ENCODE peak calls at places on chromosomes 3 and 15, in five cellular contexts. One of them, this sample, is unnamed.

GRCh38 chr3:52070724-52071621 is 14.6 kb upstream of the DUSP7 start:
- DNase-seq in heart left ventricle: peak; percentile 80
- DNase-seq in CD8-positive, alpha-beta T cell: no peak
- DNase-seq in dorsolateral prefrontal cortex: no peak
- DNase-seq in DND-41: no peak
- DNase-seq in this sample: no peak

GRCh38 chr15:99427668-99428361 is 138.0 kb upstream of the MEF2A start:
- DNase-seq in dorsolateral prefrontal cortex: no peak
- DNase-seq in heart left ventricle: no peak
- DNase-seq in CD8-positive, alpha-beta T cell: no peak
- DNase-seq in DND-41: no peak
- DNase-seq in this sample: no peak

GRCh38 chr3:147410518-147411234 is 1.5 kb downstream of the ZIC1 start:
- DNase-seq in CD8-positive, alpha-beta T cell: no peak
- DNase-seq in dorsolateral prefrontal cortex: no peak
- DNase-seq in heart left ventricle: no peak
- DNase-seq in DND-41: no peak
- DNase-seq in this sample: no peak

GRCh38 chr15:99102332-99103235 is 2.3 kb upstream of the SYNM start:
- DNase-seq in dorsolateral prefrontal cortex: no peak
- DNase-seq in CD8-positive, alpha-beta T cell: no peak
- DNase-seq in heart left ventricle: no peak
- DNase-seq in DND-41: no peak
- DNase-seq in this sample: no peak

GRCh38 chr15:59160880-59161593 is 45.6 kb upstream of the LDHAL6B start:
- DNase-seq in CD8-positive, alpha-beta T cell: no peak
- DNase-seq in dorsolateral prefrontal cortex: peak; percentile 63
- DNase-seq in DND-41: no peak
- DNase-seq in heart left ventricle: no peak
- DNase-seq in this sample: no peak

GRCh38 chr3:131501949-131502348 is 822 bp downstream of the MRPL3 start:
- DNase-seq in CD8-positive, alpha-beta T cell: no peak
- DNase-seq in heart left ventricle: no peak
- DNase-seq in DND-41: no peak
- DNase-seq in dorsolateral prefrontal cortex: no peak
- DNase-seq in this sample: no peak

GRCh38 chr15:101091080-101092017 is 160.5 kb downstream of the CHSY1 start:
- DNase-seq in CD8-positive, alpha-beta T cell: no peak
- DNase-seq in heart left ventricle: peak; percentile 82
- DNase-seq in DND-41: no peak
- DNase-seq in dorsolateral prefrontal cortex: peak; percentile 67
- DNase-seq in this sample: no peak

GRCh38 chr3:112437146-112438022 is 61.9 kb downstream of the BTLA start:
- DNase-seq in dorsolateral prefrontal cortex: no peak
- DNase-seq in CD8-positive, alpha-beta T cell: no peak
- DNase-seq in DND-41: peak; percentile 9
- DNase-seq in heart left ventricle: no peak
- DNase-seq in this sample: no peak

GRCh38 chr3:14423963-14424362 is 21.6 kb downstream of the SLC6A6 start:
- DNase-seq in DND-41: no peak
- DNase-seq in CD8-positive, alpha-beta T cell: no peak
- DNase-seq in heart left ventricle: no peak
- DNase-seq in dorsolateral prefrontal cortex: no peak
- DNase-seq in this sample: no peak

GRCh38 chr15:89307046-89307587 is 27.5 kb downstream of the POLG start:
- DNase-seq in DND-41: no peak
- DNase-seq in CD8-positive, alpha-beta T cell: no peak
- DNase-seq in heart left ventricle: no peak
- DNase-seq in dorsolateral prefrontal cortex: no peak
- DNase-seq in this sample: no peak

GRCh38 chr3:46449755-46450552 is 14.8 kb downstream of the LTF start:
- DNase-seq in dorsolateral prefrontal cortex: no peak
- DNase-seq in heart left ventricle: no peak
- DNase-seq in DND-41: no peak
- DNase-seq in CD8-positive, alpha-beta T cell: no peak
- DNase-seq in this sample: no peak

GRCh38 chr3:196336319-196337145 is 1.7 kb downstream of the TM4SF19 start:
- DNase-seq in dorsolateral prefrontal cortex: no peak
- DNase-seq in heart left ventricle: no peak
- DNase-seq in DND-41: no peak
- DNase-seq in CD8-positive, alpha-beta T cell: no peak
- DNase-seq in this sample: no peak

GRCh38 chr15:56491110-56491722 is 26.3 kb upstream of the MNS1 start:
- DNase-seq in dorsolateral prefrontal cortex: peak; percentile 76
- DNase-seq in heart left ventricle: peak; percentile 40
- DNase-seq in DND-41: peak; percentile 84
- DNase-seq in CD8-positive, alpha-beta T cell: peak; percentile 43
- DNase-seq in this sample: no peak

GRCh38 chr3:13066236-13066635 is 7.0 kb downstream of the IQSEC1 start:
- DNase-seq in dorsolateral prefrontal cortex: no peak
- DNase-seq in heart left ventricle: no peak
- DNase-seq in CD8-positive, alpha-beta T cell: no peak
- DNase-seq in DND-41: no peak
- DNase-seq in this sample: no peak

GRCh38 chr3:100221159-100221558 is 39.6 kb upstream of the TBC1D23 start:
- DNase-seq in CD8-positive, alpha-beta T cell: no peak
- DNase-seq in dorsolateral prefrontal cortex: no peak
- DNase-seq in DND-41: no peak
- DNase-seq in heart left ventricle: no peak
- DNase-seq in this sample: no peak

GRCh38 chr3:123834631-123835030 is 49.5 kb downstream of the MYLK start:
- DNase-seq in DND-41: no peak
- DNase-seq in CD8-positive, alpha-beta T cell: no peak
- DNase-seq in dorsolateral prefrontal cortex: no peak
- DNase-seq in heart left ventricle: no peak
- DNase-seq in this sample: no peak

GRCh38 chr3:37945803-37946530 is 44.6 kb upstream of the VILL start:
- DNase-seq in dorsolateral prefrontal cortex: no peak
- DNase-seq in CD8-positive, alpha-beta T cell: no peak
- DNase-seq in heart left ventricle: no peak
- DNase-seq in DND-41: no peak
- DNase-seq in this sample: no peak

GRCh38 chr15:81189583-81190283 is 6.9 kb upstream of the IL16 start:
- DNase-seq in DND-41: no peak
- DNase-seq in dorsolateral prefrontal cortex: no peak
- DNase-seq in CD8-positive, alpha-beta T cell: no peak
- DNase-seq in heart left ventricle: peak; percentile 77
- DNase-seq in this sample: no peak

GRCh38 chr3:18445421-18446066 is 20.4 kb upstream of the SATB1 start:
- DNase-seq in dorsolateral prefrontal cortex: no peak
- DNase-seq in DND-41: peak; percentile 73
- DNase-seq in CD8-positive, alpha-beta T cell: peak; percentile 96
- DNase-seq in heart left ventricle: no peak
- DNase-seq in this sample: no peak

GRCh38 chr15:70014860-70015490 is 82.7 kb downstream of the TLE3 start:
- DNase-seq in heart left ventricle: no peak
- DNase-seq in DND-41: no peak
- DNase-seq in dorsolateral prefrontal cortex: no peak
- DNase-seq in CD8-positive, alpha-beta T cell: no peak
- DNase-seq in this sample: no peak

GRCh38 chr3:64440498-64440897 is 215.2 kb upstream of the PRICKLE2 start:
- DNase-seq in heart left ventricle: no peak
- DNase-seq in DND-41: no peak
- DNase-seq in dorsolateral prefrontal cortex: no peak
- DNase-seq in CD8-positive, alpha-beta T cell: no peak
- DNase-seq in this sample: no peak

GRCh38 chr15:27774191-27774590 is 324.9 kb downstream of the OCA2 start:
- DNase-seq in DND-41: no peak
- DNase-seq in heart left ventricle: no peak
- DNase-seq in CD8-positive, alpha-beta T cell: no peak
- DNase-seq in dorsolateral prefrontal cortex: no peak
- DNase-seq in this sample: no peak

GRCh38 chr15:57881361-57881760 is 174.8 kb downstream of the POLR2M start:
- DNase-seq in DND-41: no peak
- DNase-seq in heart left ventricle: no peak
- DNase-seq in dorsolateral prefrontal cortex: no peak
- DNase-seq in CD8-positive, alpha-beta T cell: no peak
- DNase-seq in this sample: no peak

GRCh38 chr3:52453496-52454234 is at the start of gene TNNC1:
- DNase-seq in DND-41: no peak
- DNase-seq in CD8-positive, alpha-beta T cell: no peak
- DNase-seq in dorsolateral prefrontal cortex: no peak
- DNase-seq in heart left ventricle: peak; percentile 83
- DNase-seq in this sample: no peak

GRCh38 chr3:23991236-23992050 is 46.4 kb downstream of the NR1D2 start:
- DNase-seq in heart left ventricle: no peak
- DNase-seq in dorsolateral prefrontal cortex: no peak
- DNase-seq in DND-41: peak; percentile 10
- DNase-seq in CD8-positive, alpha-beta T cell: no peak
- DNase-seq in this sample: no peak

GRCh38 chr3:8254489-8254888 is 247.1 kb upstream of the LMCD1 start:
- DNase-seq in CD8-positive, alpha-beta T cell: no peak
- DNase-seq in heart left ventricle: no peak
- DNase-seq in DND-41: no peak
- DNase-seq in dorsolateral prefrontal cortex: no peak
- DNase-seq in this sample: no peak

GRCh38 chr15:78105541-78106241 is 13.3 kb downstream of the SH2D7 start:
- DNase-seq in CD8-positive, alpha-beta T cell: no peak
- DNase-seq in DND-41: no peak
- DNase-seq in dorsolateral prefrontal cortex: no peak
- DNase-seq in heart left ventricle: no peak
- DNase-seq in this sample: no peak

GRCh38 chr3:31165399-31165860 is 271.0 kb upstream of the GADL1 start:
- DNase-seq in heart left ventricle: no peak
- DNase-seq in CD8-positive, alpha-beta T cell: no peak
- DNase-seq in DND-41: no peak
- DNase-seq in dorsolateral prefrontal cortex: no peak
- DNase-seq in this sample: no peak

GRCh38 chr15:93017521-93017920 is 71.5 kb downstream of the RGMA start:
- DNase-seq in heart left ventricle: no peak
- DNase-seq in dorsolateral prefrontal cortex: no peak
- DNase-seq in DND-41: no peak
- DNase-seq in CD8-positive, alpha-beta T cell: no peak
- DNase-seq in this sample: no peak

GRCh38 chr15:74955796-74956647 is 550 bp downstream of the RPP25 start:
- DNase-seq in heart left ventricle: peak; percentile 83
- DNase-seq in dorsolateral prefrontal cortex: peak; percentile 78
- DNase-seq in DND-41: no peak
- DNase-seq in CD8-positive, alpha-beta T cell: peak; percentile 48
- DNase-seq in this sample: peak; percentile 92

GRCh38 chr15:52337961-52338535 is 42.4 kb upstream of the MYO5C start:
- DNase-seq in CD8-positive, alpha-beta T cell: no peak
- DNase-seq in dorsolateral prefrontal cortex: no peak
- DNase-seq in DND-41: peak; percentile 22
- DNase-seq in heart left ventricle: no peak
- DNase-seq in this sample: no peak

GRCh38 chr15:52337198-52337853 is 41.7 kb upstream of the MYO5C start:
- DNase-seq in dorsolateral prefrontal cortex: no peak
- DNase-seq in DND-41: no peak
- DNase-seq in CD8-positive, alpha-beta T cell: no peak
- DNase-seq in heart left ventricle: no peak
- DNase-seq in this sample: no peak

GRCh38 chr15:52338891-52339290 is 43.3 kb upstream of the MYO5C start:
- DNase-seq in CD8-positive, alpha-beta T cell: no peak
- DNase-seq in dorsolateral prefrontal cortex: no peak
- DNase-seq in heart left ventricle: no peak
- DNase-seq in DND-41: no peak
- DNase-seq in this sample: no peak

GRCh38 chr15:52336530-52336929 is 40.9 kb upstream of the MYO5C start:
- DNase-seq in DND-41: no peak
- DNase-seq in CD8-positive, alpha-beta T cell: no peak
- DNase-seq in heart left ventricle: no peak
- DNase-seq in dorsolateral prefrontal cortex: no peak
- DNase-seq in this sample: no peak

GRCh38 chr15:52340093-52340492 is 44.5 kb upstream of the MYO5C start:
- DNase-seq in DND-41: no peak
- DNase-seq in heart left ventricle: peak; percentile 30
- DNase-seq in CD8-positive, alpha-beta T cell: no peak
- DNase-seq in dorsolateral prefrontal cortex: no peak
- DNase-seq in this sample: no peak
- TF ChIP-seq CTCF in DND-41: no peak
- TF ChIP-seq CTCF in heart left ventricle: no peak
- TF ChIP-seq CTCF in CD8-positive, alpha-beta T cell: no peak
- TF ChIP-seq CTCF in dorsolateral prefrontal cortex: no peak
- TF ChIP-seq CTCF in this sample: no peak

DNA sequence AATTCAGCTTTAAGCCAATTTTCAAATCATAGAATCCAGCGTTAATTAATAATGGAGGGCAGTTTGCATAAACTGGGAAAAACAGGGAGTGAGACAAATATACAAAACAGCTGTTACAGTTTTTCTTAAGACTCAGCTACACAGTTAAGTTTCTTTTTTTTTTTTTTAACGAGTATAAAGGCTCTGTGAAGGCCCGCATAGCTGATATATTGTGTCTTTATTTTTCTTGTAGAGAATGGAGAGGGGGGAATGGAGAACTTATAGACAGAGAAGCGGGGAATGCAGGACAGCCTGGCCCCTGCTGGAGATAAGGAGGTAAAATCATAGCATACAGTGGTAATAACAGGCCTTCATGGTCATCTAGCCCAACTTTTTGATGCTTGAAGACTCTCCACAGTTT is 164.4 kb downstream of the BBX start:
- DNase-seq in dorsolateral prefrontal cortex: no peak
- DNase-seq in CD8-positive, alpha-beta T cell: no peak
- DNase-seq in heart left ventricle: no peak
- DNase-seq in DND-41: no peak
- DNase-seq in this sample: no peak
- TF ChIP-seq CTCF in dorsolateral prefrontal cortex: no peak
- TF ChIP-seq CTCF in CD8-positive, alpha-beta T cell: no peak
- TF ChIP-seq CTCF in heart left ventricle: no peak
- TF ChIP-seq CTCF in DND-41: no peak
- TF ChIP-seq CTCF in this sample: no peak

DNA sequence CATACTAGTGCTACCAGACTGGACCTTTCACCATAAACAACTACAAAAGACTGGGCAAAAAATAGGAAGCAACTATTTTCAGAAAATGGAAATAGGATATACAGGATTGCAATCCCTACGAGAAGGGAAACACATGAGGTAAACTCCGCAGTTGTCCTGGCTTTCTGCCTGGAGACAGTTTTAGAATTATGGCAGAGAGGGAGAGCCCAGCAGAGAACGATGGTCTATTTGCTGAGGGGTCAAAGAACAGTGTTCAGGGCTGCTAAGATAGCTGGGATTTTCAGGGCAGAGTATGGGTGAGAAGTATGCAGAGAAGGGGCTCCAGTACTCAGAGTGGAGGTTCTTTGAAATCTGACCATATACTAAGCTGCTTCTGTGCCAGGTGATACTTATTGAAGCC is 163.4 kb downstream of the CHDH start:
- DNase-seq in CD8-positive, alpha-beta T cell: no peak
- DNase-seq in heart left ventricle: no peak
- DNase-seq in DND-41: no peak
- DNase-seq in dorsolateral prefrontal cortex: no peak
- DNase-seq in this sample: no peak
- TF ChIP-seq CTCF in CD8-positive, alpha-beta T cell: no peak
- TF ChIP-seq CTCF in heart left ventricle: no peak
- TF ChIP-seq CTCF in DND-41: no peak
- TF ChIP-seq CTCF in dorsolateral prefrontal cortex: no peak
- TF ChIP-seq CTCF in this sample: no peak

DNA sequence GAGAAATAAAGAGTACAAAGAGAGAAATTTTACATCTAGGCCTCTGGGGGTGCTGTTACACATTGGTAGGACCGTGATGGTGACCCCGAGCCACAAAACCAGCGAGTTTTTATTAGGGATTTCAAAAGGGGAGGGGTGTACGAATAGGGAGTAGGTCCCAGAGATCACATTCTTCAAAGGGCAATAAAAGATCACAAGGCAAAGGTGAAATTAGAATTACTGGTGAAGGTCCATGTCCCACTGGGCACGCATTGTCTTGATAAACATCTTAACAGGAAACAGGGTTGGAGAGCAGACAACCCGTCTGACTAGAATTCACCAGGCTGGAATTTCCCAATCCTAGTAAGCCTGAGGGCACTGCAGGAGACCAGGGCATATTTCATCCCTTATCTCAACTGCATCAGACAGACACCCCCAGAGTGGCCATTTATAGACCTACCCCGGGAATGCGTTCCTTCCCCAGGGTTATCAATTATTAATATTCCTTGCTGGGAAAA is 4.3 kb downstream of the IRAK2 start:
- DNase-seq in dorsolateral prefrontal cortex: no peak
- DNase-seq in DND-41: no peak
- DNase-seq in heart left ventricle: no peak
- DNase-seq in CD8-positive, alpha-beta T cell: no peak
- DNase-seq in this sample: no peak
- TF ChIP-seq CTCF in dorsolateral prefrontal cortex: no peak
- TF ChIP-seq CTCF in DND-41: no peak
- TF ChIP-seq CTCF in heart left ventricle: no peak
- TF ChIP-seq CTCF in CD8-positive, alpha-beta T cell: no peak
- TF ChIP-seq CTCF in this sample: no peak

This sample was measured in osteocyte.